ENCODE peak calls at places on chromosomes 5 and 9, in eight cellular contexts. Y is CD8-positive, alpha-beta T cell; K is uterus; O is mesendoderm; U is neuronal stem cell; E is left ventricle myocardium inferior; P is body of pancreas; L is cardiac muscle cell. D is an unnamed sample.

GRCh38 chr9:136135326-136136126 is 16.9 kb upstream of the TMEM250 start:
- DNase-seq in Y (no peak), K (no peak), O (no peak), U (no peak), E (no peak), P (no peak), L (no peak), D (no peak)

GRCh38 chr5:43313854-43314457 is 744 bp upstream of the HMGCS1 start:
- DNase-seq in Y (no peak), K (peak; percentile 28), O (no peak), U (no peak), E (no peak), P (peak; percentile 21), L (peak; percentile 59), D (no peak)

GRCh38 chr9:87256973-87257372 is 240.7 kb upstream of the DAPK1 start:
- DNase-seq in Y (no peak), K (no peak), O (no peak), U (no peak), E (no peak), P (no peak), L (peak; percentile 66), D (no peak)

GRCh38 chr9:16964228-16964627 is 93.8 kb upstream of the BNC2 start:
- DNase-seq in Y (no peak), K (no peak), O (peak; percentile 52), U (no peak), E (no peak), P (no peak), L (peak; percentile 79), D (peak; percentile 67)

GRCh38 chr5:135549413-135549812 is 13.6 kb upstream of the NEUROG1 start:
- DNase-seq in Y (no peak), K (no peak), O (no peak), U (no peak), E (no peak), P (no peak), L (no peak), D (no peak)

GRCh38 chr9:68750786-68751185 is 45.7 kb downstream of the PIP5K1B start:
- DNase-seq in Y (no peak), K (no peak), O (peak; percentile 59), U (no peak), E (no peak), P (no peak), L (no peak), D (no peak)

GRCh38 chr9:108290839-108291585 is 564.8 kb downstream of the ACTL7B start:
- DNase-seq in Y (no peak), K (no peak), O (no peak), U (no peak), E (no peak), P (no peak), L (no peak), D (no peak)

GRCh38 chr5:172765766-172766286 is 5.2 kb downstream of the DUSP1 start:
- DNase-seq in Y (no peak), K (no peak), O (no peak), U (no peak), E (no peak), P (peak; percentile 46), L (peak; percentile 85), D (no peak)

GRCh38 chr5:145856285-145856818 is 16.5 kb downstream of the GRXCR2 start:
- DNase-seq in Y (no peak), K (peak; percentile 54), O (peak; percentile 91), U (peak; percentile 26), E (peak; percentile 30), P (peak; percentile 14), L (peak; percentile 78), D (no peak)

GRCh38 chr5:139388198-139388821 is 1.4 kb downstream of the MZB1 start:
- DNase-seq in Y (no peak), K (no peak), O (peak; percentile 28), U (no peak), E (no peak), P (peak; percentile 34), L (peak; percentile 58), D (no peak)

GRCh38 chr5:139386039-139386438 is 2.9 kb upstream of the SLC23A1 start:
- DNase-seq in Y (no peak), K (no peak), O (no peak), U (no peak), E (no peak), P (no peak), L (no peak), D (no peak)

GRCh38 chr5:139389701-139390638 is at the start of gene MZB1:
- DNase-seq in Y (peak; percentile 50), K (no peak), O (no peak), U (no peak), E (no peak), P (no peak), L (no peak), D (no peak)

GRCh38 chr5:139385061-139385889 is 2.2 kb upstream of the SLC23A1 start:
- DNase-seq in Y (peak; percentile 25), K (no peak), O (no peak), U (no peak), E (no peak), P (no peak), L (no peak), D (peak; percentile 40)

GRCh38 chr5:139387611-139388197 is 2.0 kb downstream of the MZB1 start:
- DNase-seq in Y (no peak), K (no peak), O (no peak), U (no peak), E (no peak), P (no peak), L (no peak), D (no peak)
- H3K4me1 ChIP-seq in Y (peaks cover 42% of the 10 kb centered on the region), K (no peaks in the 10 kb centered on the region), O (peaks cover 2% of the 10 kb centered on the region), U (peaks cover 2% of the 10 kb centered on the region), E (peaks cover 63% of the 10 kb centered on the region), P (peaks cover 35% of the 10 kb centered on the region), L (peaks cover 17% of the 10 kb centered on the region), D (peaks cover 24% of the 10 kb centered on the region)

DNA sequence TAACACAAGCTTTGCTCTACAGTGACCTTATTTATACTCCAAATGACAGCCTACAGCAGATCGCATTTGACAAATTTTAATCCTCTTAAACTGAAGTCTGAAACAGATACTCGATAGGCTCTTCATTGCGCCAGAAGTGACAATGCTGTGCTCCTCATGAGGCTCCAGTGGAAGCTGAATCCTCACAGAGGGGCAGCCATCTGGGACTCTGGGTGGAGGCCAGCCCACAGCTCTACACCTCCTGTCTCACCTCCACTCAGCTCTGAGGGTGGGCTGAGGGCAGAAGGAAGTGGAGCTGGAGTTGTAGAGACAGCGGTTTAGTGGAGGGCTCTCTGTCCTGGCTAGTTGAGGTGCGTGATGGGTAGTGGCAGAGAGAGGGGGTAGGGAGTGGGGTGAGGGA is 283.3 kb upstream of the ANKRD55 start:
- DNase-seq in Y (no peak), K (no peak), O (no peak), U (no peak), E (no peak), P (no peak), L (no peak), D (no peak)
- H3K27ac ChIP-seq in Y (no peak overlapping the region), K (no peak overlapping the region), O (no peak overlapping the region), U (no peak overlapping the region), E (peak overlapping the region; percentile 6), P (no peak overlapping the region), L (no peak overlapping the region), D (no peak overlapping the region)

GRCh38 chr5:169599451-169599850 is 15.9 kb downstream of the SPDL1 start:
- DNase-seq in Y (no peak), K (no peak), O (peak; percentile 67), U (no peak), E (no peak), P (no peak), L (no peak), D (no peak)
- H3K36me3 ChIP-seq in Y (no peaks in the 10 kb centered on the region), K (no peaks in the 10 kb centered on the region), O (peaks cover 1% of the 10 kb centered on the region), U (peaks cover 17% of the 10 kb centered on the region), E (peaks cover 77% of the 10 kb centered on the region), P (no peaks in the 10 kb centered on the region), L (peaks cover 83% of the 10 kb centered on the region), D (peaks cover 100% of the 10 kb centered on the region)

DNA sequence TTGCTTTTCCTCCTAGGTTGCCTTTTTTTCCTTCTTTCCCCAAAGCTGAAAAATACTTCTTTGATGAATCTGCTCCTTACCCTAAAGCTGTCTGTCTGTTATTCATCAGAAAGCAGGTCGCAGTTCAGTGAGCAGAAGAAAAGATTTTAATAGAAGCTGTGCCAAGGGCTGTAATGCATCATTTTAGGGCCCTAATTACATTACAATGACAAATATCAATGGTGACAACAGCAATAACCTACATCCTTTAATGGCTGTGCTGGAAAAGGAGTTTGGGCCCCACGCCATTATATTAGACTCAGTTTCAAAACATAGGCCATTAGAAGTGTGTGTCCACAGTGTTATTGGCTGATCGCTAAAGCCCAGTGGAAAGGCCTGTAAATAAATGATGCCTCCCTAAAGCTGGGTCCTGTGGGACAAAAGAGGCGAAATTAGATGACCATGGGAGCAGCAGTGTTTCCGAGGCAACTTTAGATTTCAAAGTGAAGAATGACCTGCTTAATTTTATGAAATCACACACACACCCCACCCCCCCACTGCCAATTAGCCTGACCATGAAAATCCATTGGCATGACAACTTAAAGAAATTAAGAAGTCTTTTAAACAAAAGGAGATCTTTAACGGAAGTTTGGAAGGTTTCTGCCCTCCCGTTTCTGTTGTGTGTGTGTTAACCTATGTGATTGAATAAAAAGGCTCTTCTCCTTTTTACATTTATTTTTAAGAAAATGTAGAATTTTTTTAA is 38.4 kb downstream of the TLE4 start:
- DNase-seq in Y (no peak), K (no peak), O (no peak), U (peak; percentile 52), E (no peak), P (no peak), L (no peak), D (no peak)
- H3K4me1 ChIP-seq in Y (peaks cover 13% of the 10 kb centered on the region), K (no peaks in the 10 kb centered on the region), O (peaks cover 4% of the 10 kb centered on the region), U (peaks cover 33% of the 10 kb centered on the region), E (peaks cover 30% of the 10 kb centered on the region), P (peaks cover 6% of the 10 kb centered on the region), L (no peaks in the 10 kb centered on the region), D (peaks cover 41% of the 10 kb centered on the region)

DNA sequence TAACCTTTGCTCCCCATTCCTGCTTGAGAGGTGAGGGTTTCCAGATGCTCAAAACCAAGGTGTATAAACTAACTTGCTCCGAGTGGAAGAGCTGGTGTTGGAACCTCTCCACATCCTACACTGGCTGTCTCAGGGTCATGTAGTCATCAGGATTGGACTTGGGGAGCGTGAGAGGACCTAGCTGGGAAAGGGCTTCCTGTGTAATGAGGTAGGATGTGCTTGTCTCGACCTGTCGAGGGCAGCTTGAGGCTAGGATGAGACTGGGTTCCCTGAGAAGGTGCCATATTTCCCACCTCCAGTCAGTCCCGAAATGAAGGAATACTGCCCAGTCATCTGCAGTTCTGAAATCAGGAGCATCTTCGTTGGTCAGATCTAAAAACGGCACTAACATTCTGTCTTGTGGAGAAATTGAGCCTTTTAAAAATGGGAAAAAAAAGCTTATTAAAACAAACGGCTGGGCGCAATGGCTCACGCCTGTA is 1.3 kb downstream of the CCNI2 start:
- DNase-seq in Y (no peak), K (no peak), O (no peak), U (no peak), E (no peak), P (no peak), L (no peak), D (no peak)
- H3K27ac ChIP-seq in Y (no peak overlapping the region), K (no peak overlapping the region), O (no peak overlapping the region), U (no peak overlapping the region), E (no peak overlapping the region), P (no peak overlapping the region), L (no peak overlapping the region), D (no peak overlapping the region)

D was measured in SJSA1.